ENCODE peak calls at places on chromosomes 4 and X, in five cellular contexts. L, O, J, T and M are unnamed samples.
A peak's percentile ranks its signal among the peaks of the same experiment; 100 is the strongest.

GRCh38 chr4:38757945-38758344 is 24.8 kb downstream of the TLR10 start:
- DNase-seq in T (peak; percentile 59), L (peak; percentile 16), J (no peak), O (no peak), M (no peak)

GRCh38 chrX:153954618-153955450 is 10.4 kb upstream of the RENBP start:
- DNase-seq in J (no peak), T (no peak), L (no peak), O (no peak), M (no peak)

GRCh38 chr4:159551268-159551667 is 448.4 kb downstream of the RAPGEF2 start:
- DNase-seq in O (no peak), J (peak; percentile 17), T (no peak), L (no peak), M (no peak)

GRCh38 chrX:85993539-85994197 is 53.7 kb downstream of the CHM start:
- DNase-seq in L (no peak), T (no peak), O (no peak), J (peak; percentile 16), M (no peak)

GRCh38 chr4:77015390-77015789 is 60.4 kb downstream of the CCNI start:
- DNase-seq in L (no peak), O (no peak), J (peak; percentile 88), T (no peak), M (no peak)

GRCh38 chrX:65643046-65643785 is 24.2 kb upstream of the MSN start:
- DNase-seq in J (peak; percentile 63), O (no peak), L (no peak), T (peak; percentile 68), M (no peak)

GRCh38 chrX:63918611-63919010 is 133.6 kb upstream of the ARHGEF9 start:
- DNase-seq in J (no peak), L (no peak), T (no peak), O (no peak), M (no peak)

GRCh38 chrX:110276778-110277177 is 41.1 kb downstream of the AMMECR1 start:
- DNase-seq in J (no peak), O (no peak), L (no peak), T (no peak), M (no peak)

GRCh38 chr4:6908397-6909112 is 1.1 kb upstream of the TBC1D14 start:
- DNase-seq in O (no peak), L (no peak), J (peak; percentile 57), T (no peak), M (no peak)

GRCh38 chr4:6750302-6751221 is 32.0 kb upstream of the KIAA0232 start:
- DNase-seq in J (no peak), L (no peak), O (no peak), T (peak; percentile 61), M (no peak)

GRCh38 chrX:129932137-129932791 is 26.3 kb downstream of the UTP14A start:
- DNase-seq in J (peak; percentile 92), L (peak; percentile 97), O (peak; percentile 74), T (peak; percentile 79), M (peak; percentile 92)

GRCh38 chr4:108644237-108644636 is 6.2 kb upstream of the OSTC start:
- DNase-seq in J (peak; percentile 54), L (no peak), O (no peak), T (peak; percentile 47), M (no peak)

GRCh38 chr4:15913631-15913970 is 24.9 kb downstream of the FGFBP1 start:
- DNase-seq in T (peak; percentile 94), L (no peak), O (no peak), J (peak; percentile 99), M (no peak)

GRCh38 chrX:29478336-29479069 is 736.9 kb upstream of the MAGEB2 start:
- DNase-seq in J (peak; percentile 13), T (peak; percentile 51), L (peak; percentile 3), O (peak; percentile 4), M (peak; percentile 2)

DNA sequence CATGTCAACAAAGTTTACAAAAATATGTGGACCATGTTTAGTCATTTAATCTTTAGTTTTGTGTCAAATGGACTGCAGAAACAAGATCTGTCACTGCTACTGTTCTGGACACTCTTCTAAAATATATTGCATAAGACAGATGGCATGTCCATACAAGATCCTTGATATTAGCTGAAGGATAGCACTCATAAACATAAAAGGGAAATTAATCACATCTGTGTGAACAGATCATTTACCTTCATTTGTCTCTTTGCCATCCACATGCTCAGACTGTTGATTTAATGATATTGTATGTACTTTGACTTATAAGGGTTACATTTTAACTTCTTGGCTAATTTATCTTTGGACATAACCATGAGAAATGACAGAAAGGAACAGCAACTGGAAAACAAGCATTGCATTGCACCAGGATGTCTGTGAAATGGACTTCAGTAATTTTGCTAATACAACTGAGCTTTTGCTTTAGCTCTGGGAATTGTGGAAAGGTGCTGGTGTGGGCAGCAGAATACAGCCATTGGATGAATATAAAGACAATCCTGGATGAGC is at the start of gene UGT2B7:
- DNase-seq in O (no peak), J (peak; percentile 22), T (peak; percentile 35), L (no peak), M (no peak)
- H3K4me3 ChIP-seq in O (no peak within 1 kb of the TSS), J (no peak within 1 kb of the TSS), T (no peak within 1 kb of the TSS), L (no peak within 1 kb of the TSS), M (no peak within 1 kb of the TSS)

DNA sequence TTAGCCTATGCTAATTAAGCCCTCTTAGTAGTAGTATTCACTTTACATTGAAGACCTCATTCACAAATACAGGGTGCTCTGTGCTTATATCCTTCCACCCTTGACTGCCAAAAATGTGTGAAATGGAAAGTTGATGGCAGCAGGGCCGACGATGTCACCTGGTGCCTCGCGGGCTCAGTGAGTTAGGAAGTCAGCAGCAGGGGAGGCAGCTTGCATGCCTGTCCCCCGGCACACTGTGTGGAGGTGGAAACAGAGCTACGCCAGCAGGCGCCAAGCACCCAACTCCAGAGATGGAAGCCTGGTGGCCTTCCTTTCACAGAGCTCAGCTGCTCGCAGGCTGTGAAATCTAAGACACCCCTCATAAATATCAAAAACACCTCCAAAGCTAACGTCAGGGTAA is 8.4 kb downstream of the MSL3 start:
- DNase-seq in O (no peak), J (no peak), T (no peak), L (no peak), M (no peak)
- H3K36me3 ChIP-seq in O (peaks cover 22% of the 10 kb centered on the region), J (no peaks in the 10 kb centered on the region), T (peaks cover 21% of the 10 kb centered on the region), L (peaks cover 75% of the 10 kb centered on the region), M (peaks cover 34% of the 10 kb centered on the region)

GRCh38 chr4:145178740-145179139 is 1.6 kb downstream of the OTUD4 start:
- DNase-seq in T (no peak), O (no peak), J (no peak), L (peak; percentile 49), M (no peak)
- H3K4me3 ChIP-seq in T (peak overlapping the region; percentile 87), O (no peak overlapping the region), J (peak overlapping the region; percentile 92), L (peak overlapping the region; percentile 75), M (peak overlapping the region; percentile 87)

DNA sequence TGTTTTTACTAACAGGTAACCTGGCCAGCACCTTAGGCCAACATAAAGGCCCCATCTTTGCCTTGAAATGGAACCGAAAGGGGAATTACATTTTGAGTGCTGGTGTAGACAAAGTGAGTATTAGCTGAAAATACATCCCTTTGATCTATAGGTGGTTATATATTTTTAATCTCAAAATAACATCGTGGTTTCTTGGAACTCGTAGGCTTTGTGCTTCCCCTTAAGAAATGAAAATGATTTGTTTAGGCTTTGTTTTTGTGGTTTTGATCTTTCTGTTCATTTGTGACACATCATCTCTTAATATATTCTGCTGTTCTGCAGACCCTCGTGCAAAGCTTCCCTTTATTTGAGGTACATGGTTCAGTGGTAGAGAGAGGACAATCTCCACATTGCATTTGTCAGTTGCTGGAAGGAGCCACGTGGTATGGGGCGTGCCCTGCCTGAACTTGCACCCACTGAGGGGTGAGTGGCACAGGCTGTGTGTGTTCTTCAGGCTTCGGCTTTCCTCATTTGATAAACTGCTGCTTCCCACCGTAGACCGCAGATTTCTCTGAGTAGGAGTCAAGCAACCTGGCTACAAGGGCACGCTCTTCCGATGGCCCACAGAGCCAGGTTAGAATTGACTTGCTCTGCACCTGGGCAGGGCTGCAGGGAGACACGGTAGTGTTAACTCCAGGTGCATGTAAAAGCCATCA is 72.2 kb downstream of the GPR143 start:
- DNase-seq in L (no peak), J (no peak), O (no peak), T (no peak), M (no peak)
- H3K36me3 ChIP-seq in L (peaks cover 68% of the 10 kb centered on the region), J (no peaks in the 10 kb centered on the region), O (peaks cover 26% of the 10 kb centered on the region), T (peaks cover under 1% of the 10 kb centered on the region), M (no peaks in the 10 kb centered on the region)